ENCODE peak calls at places on chromosomes 7 and 10, in eight cellular contexts. O is HL-60; Q is RPMI7951; E is CD4-positive, CD25-positive, alpha-beta regulatory T cell; J is aorta; P is hypothalamus; W is fibroblast of gingiva; V is GM04504. H is an unnamed sample.

GRCh38 chr7:151174246-151175046 is 7.0 kb upstream of the GBX1 start:
- DNase-seq in O (no peak), Q (peak), E (peak), J (no peak), P (peak), W (no peak), V (no peak), H (no peak)

GRCh38 chr10:12160664-12161063 is 31.2 kb downstream of the SEC61A2 start:
- DNase-seq in O (no peak), Q (no peak), E (no peak), J (no peak), P (no peak), W (no peak), V (no peak), H (no peak)

GRCh38 chr10:35335718-35336083 is 608 bp upstream of the CCNY start:
- DNase-seq in O (no peak), Q (peak), E (peak), J (no peak), P (no peak), W (no peak), V (no peak), H (no peak)

GRCh38 chr10:97593423-97593822 is 3.9 kb downstream of the C10orf62 start:
- DNase-seq in O (no peak), Q (no peak), E (no peak), J (no peak), P (no peak), W (peak), V (no peak), H (no peak)

GRCh38 chr10:79400567-79401004 is 44.8 kb downstream of the ZCCHC24 start:
- DNase-seq in O (no peak), Q (no peak), E (peak), J (no peak), P (peak), W (no peak), V (no peak), H (no peak)

GRCh38 chr7:158123753-158124152 is 463.9 kb downstream of the PTPRN2 start:
- DNase-seq in O (no peak), Q (no peak), E (no peak), J (no peak), P (no peak), W (no peak), V (no peak), H (no peak)

GRCh38 chr10:100183482-100183881 is 2.3 kb downstream of the ERLIN1 start:
- DNase-seq in O (peak), Q (no peak), E (no peak), J (no peak), P (no peak), W (peak), V (no peak), H (no peak)

GRCh38 chr10:114172776-114173555 is 1.0 kb downstream of the CCDC186 start:
- DNase-seq in O (no peak), Q (no peak), E (peak), J (no peak), P (no peak), W (no peak), V (no peak), H (no peak)

GRCh38 chr7:133984023-133984422 is 143.1 kb upstream of the LRGUK start:
- DNase-seq in O (no peak), Q (no peak), E (no peak), J (no peak), P (no peak), W (no peak), V (no peak), H (no peak)

GRCh38 chr10:43680035-43680434 is 31.4 kb upstream of the ZNF32 start:
- DNase-seq in O (no peak), Q (peak), E (no peak), J (no peak), P (no peak), W (no peak), V (no peak), H (no peak)

GRCh38 chr10:44069573-44069972 is 315.3 kb downstream of the CXCL12 start:
- DNase-seq in O (no peak), Q (no peak), E (no peak), J (no peak), P (no peak), W (peak), V (no peak), H (no peak)

GRCh38 chr10:120580651-120581259 is 123.7 kb downstream of the PLPP4 start:
- DNase-seq in O (no peak), Q (no peak), E (no peak), J (no peak), P (peak), W (no peak), V (no peak), H (no peak)

GRCh38 chr10:79149662-79150443 is 81.1 kb downstream of the ZMIZ1 start:
- DNase-seq in O (no peak), Q (peak), E (peak), J (peak), P (no peak), W (peak), V (peak), H (peak)

GRCh38 chr10:44923611-44924010 is 12.5 kb downstream of the TMEM72 start:
- DNase-seq in O (no peak), Q (no peak), E (no peak), J (no peak), P (no peak), W (no peak), V (no peak), H (no peak)

GRCh38 chr7:116575853-116576252 is 51.0 kb downstream of the CAV1 start:
- DNase-seq in O (no peak), Q (no peak), E (no peak), J (no peak), P (no peak), W (no peak), V (no peak), H (no peak)

GRCh38 chr7:138049505-138050116 is 26.6 kb upstream of the AKR1D1 start:
- DNase-seq in O (no peak), Q (no peak), E (no peak), J (no peak), P (no peak), W (no peak), V (no peak), H (no peak)

GRCh38 chr7:36547361-36547760 is 157.7 kb downstream of the ANLN start:
- DNase-seq in O (no peak), Q (peak), E (no peak), J (no peak), P (no peak), W (no peak), V (no peak), H (no peak)

GRCh38 chr10:23516530-23516929 is 77.7 kb downstream of the OTUD1 start:
- DNase-seq in O (no peak), Q (peak), E (no peak), J (no peak), P (no peak), W (peak), V (no peak), H (no peak)

H was measured in RWPE2.